ENCODE peak calls at places on chromosomes 13 and 19, in nine cellular contexts. F is astrocyte of the spinal cord, W is Peyer's patch, O is A549, Q is WERI-Rb-1, T is sigmoid colon, A is epithelial cell of esophagus, R is AG04449, U is heart right ventricle. C is an unnamed sample.

GRCh38 chr19:29512748-29513147 is 13.0 kb upstream of the VSTM2B start:
- DNase-seq in F (no peak), W (no peak), O (no peak), Q (no peak), T (no peak), A (no peak), R (no peak), U (no peak), C (no peak)

GRCh38 chr13:45333251-45333972 is 7.6 kb downstream of the TPT1 start:
- DNase-seq in F (no peak), W (no peak), O (no peak), Q (no peak), T (no peak), A (no peak), R (no peak), U (no peak), C (no peak)

GRCh38 chr19:18669524-18669817 is 14.0 kb upstream of the CRTC1 start:
- DNase-seq in F (peak), W (no peak), O (no peak), Q (no peak), T (no peak), A (no peak), R (no peak), U (no peak), C (no peak)

GRCh38 chr13:105272660-105273631 is 1262.5 kb downstream of the EFNB2 start:
- DNase-seq in F (no peak), W (no peak), O (no peak), Q (no peak), T (no peak), A (no peak), R (no peak), U (no peak), C (no peak)

GRCh38 chr19:8638078-8638619 is 7.7 kb downstream of the NFILZ start:
- DNase-seq in F (peak), W (peak), O (peak), Q (no peak), T (peak), A (no peak), R (no peak), U (no peak), C (no peak)

GRCh38 chr13:110306960-110307696 is at the start of the genes COL4A1 and COL4A2:
- DNase-seq in F (peak), W (peak), O (peak), Q (peak), T (peak), A (peak), R (no peak), U (peak), C (peak)

GRCh38 chr19:19579533-19580361 is 38.7 kb downstream of the PBX4 start:
- DNase-seq in F (no peak), W (no peak), O (no peak), Q (peak), T (no peak), A (no peak), R (no peak), U (no peak), C (no peak)

GRCh38 chr13:109707044-109707794 is 79.2 kb downstream of the IRS2 start:
- DNase-seq in F (no peak), W (no peak), O (no peak), Q (peak), T (no peak), A (no peak), R (no peak), U (no peak), C (no peak)

GRCh38 chr13:30654430-30654829 is 36.7 kb downstream of the USPL1 start:
- DNase-seq in F (no peak), W (no peak), O (no peak), Q (no peak), T (no peak), A (no peak), R (no peak), U (no peak), C (no peak)

GRCh38 chr19:39021063-39021462 is 11.3 kb downstream of the FBXO27 start:
- DNase-seq in F (no peak), W (no peak), O (no peak), Q (no peak), T (no peak), A (no peak), R (no peak), U (no peak), C (no peak)

GRCh38 chr13:113548171-113548641 is 36.3 kb upstream of the TFDP1 start:
- DNase-seq in F (peak), W (peak), O (no peak), Q (peak), T (no peak), A (no peak), R (no peak), U (no peak), C (peak)

GRCh38 chr19:38907670-38908069 is 4.3 kb downstream of the CCER2 start:
- DNase-seq in F (no peak), W (no peak), O (no peak), Q (no peak), T (no peak), A (no peak), R (no peak), U (no peak), C (no peak)

GRCh38 chr13:86601351-86601750 is 802.1 kb upstream of the SLITRK6 start:
- DNase-seq in F (peak), W (no peak), O (no peak), Q (no peak), T (no peak), A (peak), R (no peak), U (no peak), C (no peak)

GRCh38 chr13:72648513-72649065 is 78.8 kb downstream of the MZT1 start:
- DNase-seq in F (no peak), W (no peak), O (peak), Q (peak), T (no peak), A (peak), R (no peak), U (no peak), C (no peak)

GRCh38 chr19:53992815-53993214 is 1.4 kb downstream of the CACNG6 start:
- DNase-seq in F (no peak), W (no peak), O (no peak), Q (no peak), T (no peak), A (no peak), R (no peak), U (no peak), C (no peak)

GRCh38 chr13:100533588-100534041 is 55.0 kb downstream of the GGACT start:
- DNase-seq in F (no peak), W (peak), O (no peak), Q (no peak), T (no peak), A (no peak), R (no peak), U (no peak), C (no peak)

GRCh38 chr19:31499281-31499680 is 150.0 kb upstream of the TSHZ3 start:
- DNase-seq in F (no peak), W (no peak), O (no peak), Q (no peak), T (no peak), A (no peak), R (no peak), U (no peak), C (no peak)

GRCh38 chr13:74015137-74015536 is 119.1 kb downstream of the KLF12 start:
- DNase-seq in F (no peak), W (no peak), O (no peak), Q (no peak), T (no peak), A (peak), R (no peak), U (no peak), C (no peak)
- TF ChIP-seq CTCF in F (peak), W (no peak), O (peak), Q (no peak), T (no peak), A (peak), R (peak), U (no peak), C (peak)

DNA sequence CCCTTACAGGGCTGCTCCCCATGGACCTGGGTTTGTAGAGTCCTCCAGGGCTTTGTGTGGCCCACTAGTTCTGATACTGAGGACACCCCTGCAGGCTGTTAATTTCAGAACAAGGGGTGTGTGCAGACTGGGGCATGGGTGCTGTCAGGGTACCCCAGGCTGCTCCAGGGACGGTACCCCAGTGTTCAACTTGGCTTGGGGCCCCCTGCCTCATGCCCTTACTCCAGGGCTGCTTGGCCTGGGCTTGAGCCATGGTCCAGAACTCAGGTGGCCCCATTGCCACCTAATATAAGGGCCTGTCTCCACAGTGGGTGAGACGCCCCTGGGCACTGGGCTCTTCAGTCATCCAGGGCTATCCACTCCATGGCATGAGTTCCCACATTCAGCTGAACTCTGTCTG is 1417.6 kb downstream of the UQCRFS1 start:
- DNase-seq in F (no peak), W (no peak), O (no peak), Q (no peak), T (no peak), A (no peak), R (no peak), U (no peak), C (no peak)
- H3K4me3 ChIP-seq in F (no peak), W (no peak), O (peak), Q (no peak), T (no peak), A (no peak), R (no peak), U (no peak), C (peak)

GRCh38 chr19:11381535-11382369 is 2.4 kb downstream of the EPOR start:
- DNase-seq in F (peak), W (peak), O (peak), Q (peak), T (peak), A (peak), R (no peak), U (peak), C (peak)
- TF ChIP-seq CTCF in F (no peak), W (peak), O (peak), Q (peak), T (no peak), A (peak), R (peak), U (no peak), C (peak)

GRCh38 chr19:6731822-6732221 is 5.6 kb downstream of the GPR108 start:
- DNase-seq in F (no peak), W (no peak), O (no peak), Q (no peak), T (peak), A (no peak), R (no peak), U (no peak), C (peak)

GRCh38 chr19:6732803-6733337 is 4.5 kb downstream of the GPR108 start:
- DNase-seq in F (no peak), W (no peak), O (no peak), Q (no peak), T (peak), A (no peak), R (no peak), U (no peak), C (peak)

GRCh38 chr19:6734096-6734696 is 3.2 kb downstream of the GPR108 start:
- DNase-seq in F (no peak), W (no peak), O (no peak), Q (no peak), T (no peak), A (no peak), R (no peak), U (no peak), C (peak)

GRCh38 chr19:6735181-6735891 is 2.0 kb downstream of the GPR108 start:
- DNase-seq in F (no peak), W (no peak), O (no peak), Q (no peak), T (no peak), A (no peak), R (no peak), U (no peak), C (peak)

GRCh38 chr19:6733338-6734095 is 3.9 kb downstream of the GPR108 start:
- DNase-seq in F (no peak), W (no peak), O (no peak), Q (no peak), T (peak), A (no peak), R (no peak), U (no peak), C (peak)
- H3K4me3 ChIP-seq in F (no peak), W (no peak), O (no peak), Q (no peak), T (no peak), A (no peak), R (no peak), U (no peak), C (no peak)

DNA sequence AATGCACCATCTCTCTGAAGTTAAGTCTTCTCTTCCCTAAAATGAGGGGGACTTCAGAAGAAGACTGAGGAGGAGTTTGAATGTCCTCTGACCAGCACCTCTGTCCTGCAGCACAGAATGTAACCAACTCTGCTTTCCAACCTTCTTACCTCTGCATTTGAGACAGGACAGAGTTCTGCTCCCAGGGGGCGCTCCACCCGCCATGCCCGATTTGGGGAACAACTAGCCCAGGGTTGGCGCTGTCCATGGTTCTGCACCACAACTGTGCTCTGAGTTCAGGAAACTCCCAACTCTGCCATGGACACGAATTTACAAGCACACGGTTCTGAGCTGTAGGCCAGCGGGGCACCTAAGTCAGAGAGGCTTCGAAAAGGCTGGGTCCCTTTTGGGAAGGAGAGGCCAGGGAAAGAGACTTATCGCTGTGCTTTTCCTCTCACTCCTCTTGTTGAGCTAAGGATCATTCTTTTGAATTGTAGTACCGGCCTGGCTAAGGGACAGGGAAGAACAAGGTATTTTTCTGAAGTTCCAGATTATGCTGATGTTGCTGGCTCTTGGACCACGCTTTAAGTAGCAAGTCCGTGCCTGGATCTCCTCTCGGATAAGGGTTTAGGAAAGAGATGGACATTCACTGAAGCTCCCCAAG is 22.2 kb downstream of the SIGLEC5 start:
- DNase-seq in F (peak), W (peak), O (peak), Q (peak), T (no peak), A (peak), R (no peak), U (peak), C (no peak)
- TF ChIP-seq CTCF in F (peak), W (peak), O (peak), Q (peak), T (no peak), A (peak), R (peak), U (peak), C (peak)

C was measured in SK-N-SH.